ENCODE peak calls at places on chromosomes 1 and 21, in eight cellular contexts. H, V, W, A, E, Z, M and Y are unnamed samples.

GRCh38 chr21:42079939-42080787 is 9.0 kb downstream of the UMODL1 start:
- DNase-seq in Z (no peak), A (no peak), V (no peak), E (peak; percentile 11), H (no peak), M (no peak), W (no peak), Y (no peak)

GRCh38 chr1:232508161-232508661 is 121.7 kb downstream of the SIPA1L2 start:
- DNase-seq in E (no peak), V (no peak), Z (no peak), W (no peak), M (no peak), H (peak; percentile 9), A (no peak), Y (peak; percentile 30)

GRCh38 chr1:32965251-32965643 is 638 bp upstream of the RNF19B start:
- DNase-seq in E (no peak), Z (no peak), V (no peak), H (no peak), M (peak; percentile 13), W (no peak), A (no peak), Y (no peak)

GRCh38 chr1:100810360-100810759 is 84.3 kb downstream of the EXTL2 start:
- DNase-seq in Z (no peak), A (no peak), E (peak; percentile 43), W (no peak), H (no peak), M (no peak), V (no peak), Y (no peak)

GRCh38 chr1:2975466-2976179 is 45.6 kb upstream of the ACTRT2 start:
- DNase-seq in E (no peak), A (no peak), Z (no peak), M (peak; percentile 55), W (no peak), V (no peak), H (no peak), Y (no peak)

GRCh38 chr1:226823643-226824042 is 46.8 kb upstream of the PSEN2 start:
- DNase-seq in H (no peak), A (no peak), E (no peak), M (no peak), Z (no peak), W (no peak), V (no peak), Y (no peak)

GRCh38 chr1:157399984-157400382 is 152.3 kb downstream of the FCRL5 start:
- DNase-seq in A (no peak), W (no peak), E (no peak), M (no peak), H (peak; percentile 20), V (no peak), Z (no peak), Y (no peak)

GRCh38 chr1:111735858-111736544 is 3.2 kb downstream of the INKA2 start:
- DNase-seq in W (peak; percentile 78), H (no peak), M (no peak), V (no peak), A (no peak), E (peak; percentile 47), Z (no peak), Y (peak; percentile 23)

GRCh38 chr1:226738421-226738994 is 574 bp downstream of the ITPKB start:
- DNase-seq in Z (no peak), V (peak; percentile 45), W (peak; percentile 55), A (no peak), H (peak; percentile 44), M (peak; percentile 72), E (peak; percentile 30), Y (no peak)

GRCh38 chr1:3315991-3316943 is 138.2 kb upstream of the ARHGEF16 start:
- DNase-seq in W (no peak), H (no peak), M (no peak), A (no peak), E (no peak), Z (no peak), V (no peak), Y (no peak)

GRCh38 chr1:153040950-153041631 is at the start of gene SPRR2D:
- DNase-seq in A (no peak), E (no peak), H (no peak), W (no peak), V (no peak), Z (no peak), M (no peak), Y (no peak)

GRCh38 chr1:176843352-176844297 is 320.9 kb downstream of the ASTN1 start:
- DNase-seq in W (peak; percentile 65), Z (no peak), H (peak; percentile 43), E (peak; percentile 41), M (no peak), A (no peak), V (no peak), Y (no peak)

GRCh38 chr1:230308039-230308438 is 118.1 kb downstream of the PGBD5 start:
- DNase-seq in M (no peak), W (no peak), H (peak; percentile 86), Z (no peak), A (peak; percentile 94), E (peak; percentile 64), V (peak; percentile 72), Y (no peak)

GRCh38 chr1:65082346-65083040 is 65.5 kb upstream of the AK4 start:
- DNase-seq in V (no peak), E (no peak), Z (no peak), A (no peak), H (no peak), M (no peak), W (no peak), Y (no peak)

GRCh38 chr1:38803647-38804046 is 55.9 kb downstream of the RRAGC start:
- DNase-seq in H (no peak), A (no peak), W (no peak), M (no peak), E (peak; percentile 6), Z (no peak), V (no peak), Y (no peak)

GRCh38 chr1:38805036-38805435 is 54.5 kb downstream of the RRAGC start:
- DNase-seq in A (no peak), W (no peak), H (no peak), E (no peak), Z (no peak), M (no peak), V (no peak), Y (no peak)

GRCh38 chr1:38806090-38806489 is 53.5 kb downstream of the RRAGC start:
- DNase-seq in E (no peak), H (no peak), V (no peak), W (no peak), M (no peak), Z (no peak), A (no peak), Y (no peak)

GRCh38 chr1:38800720-38801671 is 58.6 kb downstream of the RRAGC start:
- DNase-seq in M (no peak), A (no peak), Z (no peak), W (no peak), E (no peak), V (no peak), H (no peak), Y (no peak)

GRCh38 chr1:38804062-38804886 is 55.3 kb downstream of the RRAGC start:
- DNase-seq in W (peak; percentile 53), H (no peak), A (no peak), V (no peak), M (no peak), Z (no peak), E (no peak), Y (no peak)
- H3K27ac ChIP-seq in W (no peak overlapping the region), H (no peak overlapping the region), A (no peak overlapping the region), V (no peak overlapping the region), M (no peak overlapping the region), Z (no peak overlapping the region), E (no peak overlapping the region), Y (no peak overlapping the region)

DNA sequence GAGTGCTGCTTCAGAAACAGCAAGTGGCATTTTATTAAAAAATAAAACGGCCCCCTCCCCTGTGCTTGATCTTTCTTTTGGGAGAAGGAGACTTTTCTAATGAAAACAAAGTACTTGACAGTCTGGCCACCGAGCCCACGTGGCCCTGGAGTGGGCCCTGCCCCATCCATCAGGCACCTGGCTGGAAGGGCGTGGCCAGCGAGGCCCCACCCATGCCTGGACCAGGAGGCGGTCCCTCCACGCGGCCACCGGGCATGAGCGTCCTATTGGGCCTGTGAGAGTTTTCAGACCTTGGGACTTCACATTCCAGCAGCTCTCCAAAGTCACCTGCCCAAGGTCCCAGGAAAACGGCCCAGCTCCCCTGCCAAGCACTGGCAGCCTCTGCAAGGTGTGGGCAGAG is 144.7 kb downstream of the CASZ1 start:
- DNase-seq in V (peak; percentile 83), Z (no peak), W (no peak), M (no peak), A (no peak), H (no peak), E (no peak), Y (no peak)
- H3K27ac ChIP-seq in V (peak overlapping the region; percentile 78), Z (no peak overlapping the region), W (no peak overlapping the region), M (no peak overlapping the region), A (no peak overlapping the region), H (no peak overlapping the region), E (no peak overlapping the region), Y (no peak overlapping the region)

GRCh38 chr1:203035111-203036000 is 9.1 kb downstream of the PPFIA4 start:
- DNase-seq in W (peak; percentile 45), A (no peak), E (no peak), V (no peak), H (no peak), M (no peak), Z (no peak), Y (no peak)

GRCh38 chr1:203036135-203036534 is 9.8 kb downstream of the PPFIA4 start:
- DNase-seq in W (peak; percentile 46), H (no peak), A (no peak), V (no peak), E (peak; percentile 19), Z (no peak), M (no peak), Y (no peak)

GRCh38 chr1:203038217-203038741 is 12.0 kb downstream of the PPFIA4 start:
- DNase-seq in Z (peak; percentile 83), H (peak; percentile 46), V (no peak), A (no peak), E (peak; percentile 78), M (peak; percentile 88), W (peak; percentile 46), Y (no peak)

GRCh38 chr1:203037509-203038190 is 11.4 kb downstream of the PPFIA4 start:
- DNase-seq in A (no peak), M (peak; percentile 62), E (no peak), Z (no peak), W (no peak), V (no peak), H (no peak), Y (no peak)

DNA sequence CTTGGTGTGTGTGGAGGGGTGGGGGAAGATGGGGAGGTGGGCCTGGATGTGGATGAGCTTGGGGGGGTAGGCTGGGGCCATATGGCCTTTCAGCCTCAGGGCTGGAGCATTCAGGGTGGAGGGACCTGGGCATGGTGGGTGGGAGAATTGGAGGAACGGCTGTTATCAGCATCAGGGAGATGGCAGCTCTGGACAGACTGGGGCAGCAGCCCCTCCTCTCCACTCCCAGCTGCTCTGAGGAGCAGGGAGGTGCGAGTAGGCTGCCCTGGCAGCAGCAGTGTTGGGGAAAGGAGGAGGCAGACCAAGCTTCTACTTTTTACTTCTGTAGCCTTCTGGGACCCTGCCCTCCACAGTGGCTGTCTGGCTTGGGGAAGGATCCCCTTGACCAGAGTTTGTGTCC is 10.2 kb downstream of the PPFIA4 start:
- DNase-seq in W (no peak), Z (no peak), V (no peak), A (no peak), M (no peak), H (no peak), E (no peak), Y (no peak)
- H3K27ac ChIP-seq in W (peak overlapping the region; percentile 90), Z (no peak overlapping the region), V (no peak overlapping the region), A (no peak overlapping the region), M (no peak overlapping the region), H (no peak overlapping the region), E (no peak overlapping the region), Y (no peak overlapping the region)

DNA sequence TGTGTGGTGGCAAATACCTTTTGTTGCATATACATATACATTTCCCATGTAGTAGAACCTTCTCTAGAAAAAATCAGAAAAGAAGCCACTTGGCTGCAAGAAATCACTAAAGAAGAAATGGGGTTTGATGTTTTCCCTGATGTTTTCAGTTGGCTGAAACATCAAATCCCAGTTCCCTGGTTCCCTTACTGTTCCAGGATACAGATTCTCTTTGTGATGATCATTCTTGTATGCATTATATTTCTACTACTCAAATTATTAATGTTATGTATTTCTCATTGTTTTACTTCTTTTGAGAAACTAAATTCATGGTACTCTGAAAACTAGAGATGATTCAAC is 7.6 kb downstream of the RNU1-2 start:
- DNase-seq in E (no peak), H (no peak), A (no peak), M (no peak), Z (no peak), V (no peak), W (no peak), Y (no peak)
- H3K27ac ChIP-seq in E (no peak overlapping the region), H (peak overlapping the region; percentile 99), A (peak overlapping the region; percentile 96), M (peak overlapping the region; percentile 92), Z (peak overlapping the region; percentile 100), V (no peak overlapping the region), W (peak overlapping the region; percentile 100), Y (peak overlapping the region; percentile 99)